ENCODE peak calls at places on chromosomes 4 and X, in nine cellular contexts. R is fibroblast of lung, T is choroid plexus epithelial cell, P is kidney epithelial cell, E is neural crest cell, X is fibroblast of mammary gland, L is endothelial cell, G is transverse colon, H is LNCaP clone FGC. D is an unnamed sample.

GRCh38 chr4:170047774-170048354 is 21.7 kb upstream of the MFAP3L start:
- DNase-seq in R (peak), E (peak), G (peak), X (peak), H (peak), L (peak), T (peak), P (peak), D (peak)

GRCh38 chrX:129648514-129649267 is 6.1 kb downstream of the APLN start:
- DNase-seq in X (no peak), G (no peak), R (no peak), L (no peak), E (no peak), H (no peak), P (no peak), T (no peak), D (no peak)

GRCh38 chrX:40021647-40022046 is 76.1 kb downstream of the BCOR start:
- DNase-seq in H (no peak), R (no peak), L (no peak), X (no peak), G (no peak), T (no peak), P (no peak), E (no peak), D (no peak)

GRCh38 chrX:136183175-136183574 is 35.8 kb downstream of the FHL1 start:
- DNase-seq in L (no peak), E (no peak), R (no peak), G (no peak), X (no peak), H (no peak), P (no peak), T (no peak), D (no peak)

GRCh38 chr4:145034727-145035211 is 63.2 kb downstream of the ANAPC10 start:
- DNase-seq in H (no peak), E (no peak), G (no peak), R (peak), P (peak), T (peak), L (no peak), X (peak), D (no peak)

GRCh38 chrX:8084023-8084422 is 87.0 kb downstream of the VCX2 start:
- DNase-seq in H (no peak), T (peak), G (no peak), E (no peak), X (peak), P (no peak), R (peak), L (no peak), D (no peak)

GRCh38 chrX:8845060-8845459 is 43.9 kb upstream of the FAM9A start:
- DNase-seq in X (peak), L (no peak), H (no peak), G (no peak), P (no peak), E (no peak), T (peak), R (peak), D (no peak)

GRCh38 chrX:148049441-148049840 is 68.3 kb downstream of the FMR1NB start:
- DNase-seq in G (no peak), H (no peak), T (peak), E (no peak), L (peak), X (peak), R (peak), P (no peak), D (peak)

GRCh38 chr4:129514852-129515251 is 418.9 kb downstream of the C4orf33 start:
- DNase-seq in X (no peak), P (no peak), G (no peak), E (no peak), R (no peak), H (no peak), L (no peak), T (no peak), D (no peak)

GRCh38 chrX:69506617-69507499 is 2.7 kb downstream of the NALF2 start:
- DNase-seq in R (no peak), H (no peak), G (no peak), E (no peak), T (peak), L (no peak), X (no peak), P (no peak), D (no peak)

GRCh38 chr4:54099287-54099958 is 540 bp upstream of the GSX2 start:
- DNase-seq in T (peak), G (no peak), E (no peak), P (peak), L (no peak), H (no peak), R (peak), X (no peak), D (peak)

GRCh38 chrX:106973433-106974149 is 26.4 kb downstream of the MORC4 start:
- DNase-seq in L (no peak), H (no peak), X (peak), G (no peak), T (no peak), R (no peak), P (no peak), E (no peak), D (no peak)

GRCh38 chr4:157080605-157081004 is 4.7 kb downstream of the GLRB start:
- DNase-seq in X (no peak), G (no peak), H (no peak), R (no peak), E (no peak), T (no peak), P (no peak), L (no peak), D (no peak)

GRCh38 chr4:10893417-10893816 is 208.8 kb upstream of the CLNK start:
- DNase-seq in H (no peak), R (no peak), E (no peak), P (no peak), L (no peak), G (no peak), T (peak), X (no peak), D (peak)

GRCh38 chrX:153968754-153969124 is 2.9 kb downstream of the HCFC1 start:
- DNase-seq in H (no peak), R (peak), L (no peak), T (no peak), X (no peak), E (no peak), P (no peak), G (peak), D (no peak)

GRCh38 chr4:69782651-69783310 is 22.4 kb upstream of the SULT1B1 start:
- DNase-seq in P (no peak), G (no peak), T (no peak), E (no peak), R (no peak), X (no peak), H (no peak), L (no peak), D (peak)

GRCh38 chr4:139901516-139902327 is 236.1 kb downstream of the MGST2 start:
- DNase-seq in P (no peak), H (peak), T (peak), G (no peak), X (peak), R (peak), E (no peak), L (no peak), D (no peak)

GRCh38 chr4:151887151-151887815 is 126.5 kb upstream of the GATB start:
- DNase-seq in G (no peak), T (peak), R (peak), L (no peak), P (peak), E (no peak), H (no peak), X (peak), D (no peak)

GRCh38 chrX:47645530-47645929 is 4.8 kb downstream of the ELK1 start:
- DNase-seq in L (no peak), G (no peak), E (no peak), R (no peak), X (no peak), P (no peak), T (peak), H (no peak), D (no peak)

GRCh38 chr4:121738780-121739547 is 26.0 kb downstream of the SMIM43 start:
- DNase-seq in E (no peak), H (no peak), P (no peak), T (peak), G (no peak), R (peak), X (peak), L (no peak), D (no peak)

GRCh38 chr4:73064536-73064935 is 5.0 kb downstream of the COX18 start:
- DNase-seq in P (no peak), T (no peak), X (no peak), L (no peak), E (no peak), G (no peak), H (no peak), R (peak), D (no peak)

GRCh38 chr4:101977096-101977495 is 186.6 kb downstream of the BANK1 start:
- DNase-seq in E (no peak), G (no peak), L (no peak), X (peak), R (peak), H (peak), P (peak), T (peak), D (no peak)

GRCh38 chr4:163609046-163609445 is 114.6 kb downstream of the TMA16 start:
- DNase-seq in R (no peak), L (no peak), H (no peak), E (no peak), G (no peak), X (no peak), P (no peak), T (no peak), D (no peak)

GRCh38 chr4:23114538-23114937 is 421.8 kb downstream of the GBA3 start:
- DNase-seq in E (no peak), T (no peak), H (no peak), G (no peak), R (peak), P (no peak), L (no peak), X (no peak), D (no peak)

GRCh38 chr4:177408023-177408422 is 34.2 kb downstream of the AGA start:
- DNase-seq in R (no peak), X (no peak), P (no peak), L (no peak), G (no peak), E (no peak), H (no peak), T (no peak), D (no peak)

GRCh38 chrX:17933856-17934255 is 72.8 kb upstream of the RAI2 start:
- DNase-seq in R (no peak), L (no peak), G (no peak), H (no peak), E (no peak), T (no peak), X (no peak), P (no peak), D (no peak)

GRCh38 chr4:17310269-17310652 is 201.6 kb downstream of the QDPR start:
- DNase-seq in H (no peak), E (no peak), T (peak), L (no peak), R (peak), G (no peak), X (peak), P (no peak), D (no peak)

GRCh38 chr4:139171878-139172691 is 4.9 kb downstream of the ELF2 start:
- DNase-seq in P (no peak), L (no peak), G (no peak), R (peak), E (no peak), H (no peak), T (peak), X (peak), D (no peak)

GRCh38 chr4:115834441-115834840 is 721.0 kb upstream of the NDST4 start:
- DNase-seq in X (no peak), E (no peak), G (peak), T (no peak), R (no peak), P (no peak), H (no peak), L (no peak), D (no peak)

DNA sequence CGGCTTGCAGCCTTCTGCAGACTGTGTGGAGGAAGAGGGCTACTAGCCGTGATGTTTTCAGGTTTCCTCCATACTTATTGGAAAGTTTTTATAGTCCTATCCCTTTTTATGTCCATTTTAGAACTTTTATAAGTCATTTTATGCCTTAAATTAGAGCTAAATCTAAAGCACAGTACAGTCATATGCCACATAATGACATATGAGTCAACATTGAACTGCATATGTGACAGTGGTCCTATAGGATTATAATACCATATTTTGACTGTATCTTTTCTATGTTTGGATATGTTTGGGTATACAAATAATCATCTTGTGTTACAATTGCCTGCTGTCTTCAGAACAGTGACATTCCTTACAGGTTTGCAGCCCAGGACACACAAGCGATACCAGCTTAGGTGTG is 200.2 kb downstream of the SPRY1 start:
- DNase-seq in X (no peak), H (no peak), G (no peak), P (no peak), T (no peak), E (no peak), L (no peak), R (no peak), D (no peak)
- TF ChIP-seq CTCF in X (no peak), H (no peak), G (no peak), P (no peak), T (no peak), E (no peak), L (no peak), R (no peak), D (no peak)

GRCh38 chr4:38832624-38833528 is 23.7 kb downstream of the TLR6 start:
- DNase-seq in X (no peak), E (no peak), G (no peak), L (no peak), T (no peak), H (no peak), R (no peak), P (no peak), D (no peak)
- TF ChIP-seq CTCF in X (peak), E (no peak), G (no peak), L (peak), T (peak), H (no peak), R (no peak), P (no peak), D (no peak)

GRCh38 chr4:186132577-186133277 is 28.2 kb downstream of the FAM149A start:
- DNase-seq in H (no peak), X (peak), P (no peak), R (peak), L (peak), G (no peak), E (peak), T (peak), D (no peak)

GRCh38 chr4:186134254-186134653 is 29.8 kb downstream of the FAM149A start:
- DNase-seq in L (no peak), P (no peak), X (no peak), G (peak), H (no peak), R (no peak), E (no peak), T (no peak), D (peak)

GRCh38 chr4:186131935-186132334 is 27.4 kb downstream of the FAM149A start:
- DNase-seq in P (no peak), H (no peak), L (no peak), G (no peak), X (no peak), T (no peak), E (no peak), R (no peak), D (no peak)

GRCh38 chr4:186137193-186137792 is 32.8 kb downstream of the FAM149A start:
- DNase-seq in X (peak), H (no peak), P (no peak), E (no peak), R (peak), G (no peak), L (no peak), T (peak), D (no peak)
- TF ChIP-seq CTCF in X (peak), H (peak), P (peak), E (peak), R (peak), G (peak), L (peak), T (peak), D (peak)

DNA sequence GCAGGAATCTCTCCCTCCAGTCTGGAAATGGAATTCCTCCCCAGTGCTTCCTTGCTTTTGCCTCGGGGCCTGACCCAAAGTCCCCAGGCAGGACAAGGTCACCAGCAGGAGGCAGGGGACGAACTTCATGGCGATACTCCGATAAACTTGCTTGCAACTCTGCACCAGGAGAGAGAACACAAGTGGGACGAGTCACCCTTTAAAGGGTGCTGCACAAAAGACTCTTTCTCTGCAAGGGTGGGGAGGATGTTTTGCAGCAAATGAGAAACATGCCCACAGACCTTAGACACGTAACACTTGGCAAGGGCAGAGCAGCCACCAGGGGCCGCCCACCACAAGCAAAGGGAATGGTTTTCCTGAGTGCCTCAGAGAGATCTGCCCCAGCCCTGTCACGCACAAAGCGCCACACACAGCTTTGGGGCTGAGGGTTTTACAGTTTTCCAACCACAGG is at the start of gene FGFBP2:
- DNase-seq in P (no peak), L (peak), T (peak), X (peak), G (peak), R (peak), H (no peak), E (peak), D (peak)
- TF ChIP-seq CTCF in P (peak), L (no peak), T (peak), X (peak), G (peak), R (peak), H (peak), E (peak), D (peak)

DNA sequence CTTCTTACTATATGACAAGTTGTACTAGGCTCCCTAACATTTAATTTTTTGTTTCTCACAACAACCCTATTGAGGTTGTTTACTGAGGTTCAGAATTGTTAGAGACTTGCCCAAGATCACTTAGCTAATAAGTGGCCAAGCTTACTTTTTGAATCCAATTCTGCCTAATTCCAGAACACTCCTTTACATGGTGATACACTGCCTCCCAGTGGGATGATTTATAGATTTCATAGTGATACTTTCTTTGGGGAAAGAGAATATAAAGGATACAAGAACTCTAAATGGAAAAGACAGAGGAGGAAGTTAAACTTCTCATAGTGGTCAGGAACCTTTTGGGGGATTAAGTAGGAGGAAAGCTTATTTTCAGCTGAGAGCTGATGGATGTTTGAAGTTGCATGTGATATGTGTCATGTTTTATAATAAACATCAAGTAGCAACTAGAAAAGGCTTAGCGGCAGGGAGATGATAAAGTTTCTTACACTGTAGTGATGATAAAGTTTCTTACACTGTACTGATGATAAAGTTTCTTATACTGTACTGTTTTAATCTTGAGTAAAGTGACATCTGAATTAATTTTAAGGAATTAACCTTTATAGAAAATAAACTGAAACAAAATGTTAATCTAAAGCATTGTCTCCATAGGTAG is 15.3 kb downstream of the STAG2 start:
- DNase-seq in P (no peak), T (peak), H (no peak), E (no peak), X (peak), G (no peak), L (no peak), R (peak), D (no peak)
- TF ChIP-seq CTCF in P (no peak), T (peak), H (peak), E (peak), X (peak), G (no peak), L (no peak), R (peak), D (no peak)

D was measured in GM13976.